ENCODE peak calls at places on chromosome 17, in nine cellular contexts. G, I, K, D, H, U, J, L and F are unnamed samples.

GRCh38 chr17:43818966-43819365 is 14.0 kb downstream of the MPP3 start:
- DNase-seq in G (no peak), I (no peak), H (no peak), J (no peak), U (no peak), L (peak), D (no peak), K (no peak), F (no peak)

GRCh38 chr17:61770043-61770442 is 93.3 kb downstream of the BRIP1 start:
- DNase-seq in I (no peak), J (no peak), G (no peak), U (no peak), D (no peak), H (no peak), K (no peak), L (no peak), F (no peak)

GRCh38 chr17:79952265-79952877 is 83.3 kb downstream of the TBC1D16 start:
- DNase-seq in L (peak), J (no peak), G (no peak), I (no peak), H (no peak), D (no peak), U (no peak), K (no peak), F (no peak)

GRCh38 chr17:74442670-74443515 is 11.0 kb downstream of the GPRC5C start:
- DNase-seq in J (no peak), G (no peak), D (peak), I (no peak), U (no peak), H (peak), K (peak), L (peak), F (peak)

GRCh38 chr17:40607641-40608040 is 40.0 kb downstream of the SMARCE1 start:
- DNase-seq in D (no peak), K (no peak), J (no peak), H (no peak), G (no peak), I (no peak), L (no peak), U (peak), F (no peak)

GRCh38 chr17:62627219-62627903 is at the start of gene MRC2:
- DNase-seq in U (no peak), L (peak), J (no peak), D (no peak), H (peak), G (no peak), I (no peak), K (peak), F (peak)

GRCh38 chr17:11944587-11944986 is 52.7 kb downstream of the ZNF18 start:
- DNase-seq in H (no peak), K (no peak), G (no peak), D (no peak), I (no peak), J (no peak), L (no peak), U (no peak), F (no peak)

GRCh38 chr17:28743243-28744103 is at the start of gene TRAF4:
- DNase-seq in I (peak), J (peak), L (peak), U (peak), K (peak), H (peak), G (peak), D (peak), F (peak)

GRCh38 chr17:58172369-58173071 is 5.7 kb downstream of the OR4D2 start:
- DNase-seq in D (peak), U (peak), L (no peak), K (no peak), H (peak), J (peak), I (no peak), G (no peak), F (peak)

GRCh38 chr17:59277031-59277430 is 54.4 kb upstream of the YPEL2 start:
- DNase-seq in D (no peak), H (no peak), U (no peak), G (no peak), K (no peak), J (no peak), I (no peak), L (no peak), F (no peak)

GRCh38 chr17:74274060-74274702 is at the start of gene DNAI2:
- DNase-seq in D (no peak), I (peak), L (no peak), K (no peak), G (no peak), J (peak), U (peak), H (peak), F (peak)

GRCh38 chr17:78125138-78125913 is 3.2 kb downstream of the TMC6 start:
- DNase-seq in L (peak), I (no peak), D (no peak), G (no peak), J (no peak), K (no peak), U (no peak), H (no peak), F (no peak)

GRCh38 chr17:76968707-76969597 is 100.7 kb downstream of the MGAT5B start:
- DNase-seq in H (peak), G (peak), K (no peak), I (peak), D (peak), L (no peak), U (peak), J (peak), F (peak)

GRCh38 chr17:55421179-55421934 is at the start of gene MMD:
- DNase-seq in L (no peak), I (no peak), J (peak), D (no peak), H (peak), U (peak), K (peak), G (no peak), F (no peak)

GRCh38 chr17:79803997-79804855 is 7.3 kb upstream of the CBX8 start:
- DNase-seq in U (no peak), H (peak), I (no peak), L (no peak), D (no peak), J (no peak), G (no peak), K (no peak), F (peak)

GRCh38 chr17:6669479-6670212 is 18.1 kb downstream of the C17orf100 start:
- DNase-seq in J (no peak), K (no peak), H (no peak), G (no peak), D (no peak), U (no peak), L (no peak), I (no peak), F (peak)

GRCh38 chr17:7479389-7480192 is at the start of gene ZBTB4:
- DNase-seq in U (peak), D (peak), G (peak), K (peak), I (peak), H (peak), J (peak), L (peak), F (peak)

GRCh38 chr17:47188266-47188665 is 829 bp downstream of the CDC27 start:
- DNase-seq in D (no peak), J (no peak), U (no peak), I (no peak), L (no peak), H (peak), K (no peak), G (no peak), F (peak)

GRCh38 chr17:44830359-44831269 is 527 bp upstream of the GJC1 start:
- DNase-seq in L (no peak), U (no peak), J (no peak), K (peak), G (no peak), I (no peak), D (no peak), H (peak), F (peak)

GRCh38 chr17:50721194-50722010 is 2.0 kb downstream of the LUC7L3 start:
- DNase-seq in D (no peak), H (no peak), U (no peak), G (no peak), I (no peak), L (no peak), K (no peak), J (no peak), F (no peak)

GRCh38 chr17:7703584-7704574 is 1.1 kb upstream of the EFNB3 start:
- DNase-seq in J (no peak), U (no peak), G (no peak), I (no peak), H (peak), L (no peak), D (no peak), K (peak), F (peak)

GRCh38 chr17:40035162-40035559 is 19.0 kb downstream of the MED24 start:
- DNase-seq in U (no peak), K (no peak), G (no peak), D (no peak), J (no peak), L (no peak), H (peak), I (no peak), F (peak)

GRCh38 chr17:64296246-64296645 is 33.2 kb upstream of the TEX2 start:
- DNase-seq in D (no peak), K (no peak), L (no peak), I (no peak), G (no peak), H (no peak), J (no peak), U (no peak), F (no peak)

GRCh38 chr17:4409659-4410058 is 24.1 kb upstream of the SPNS3 start:
- DNase-seq in J (no peak), L (no peak), U (no peak), K (no peak), I (no peak), D (no peak), G (no peak), H (no peak), F (no peak)

GRCh38 chr17:27627514-27627913 is 3.5 kb upstream of the LGALS9 start:
- DNase-seq in I (no peak), D (no peak), L (no peak), H (no peak), U (no peak), G (no peak), K (no peak), J (no peak), F (no peak)

GRCh38 chr17:38590988-38591758 is 14.6 kb downstream of the SRCIN1 start:
- DNase-seq in K (peak), I (no peak), G (no peak), J (no peak), D (peak), L (peak), H (no peak), U (no peak), F (no peak)

GRCh38 chr17:17132746-17133145 is 73.4 kb downstream of the PLD6 start:
- DNase-seq in D (no peak), L (peak), U (no peak), K (no peak), G (no peak), J (no peak), H (no peak), I (no peak), F (no peak)

GRCh38 chr17:51258756-51259573 is 884 bp downstream of the MBTD1 start:
- DNase-seq in U (no peak), G (no peak), D (peak), K (peak), I (no peak), H (no peak), J (no peak), L (peak), F (peak)

GRCh38 chr17:30950669-30951399 is 20.0 kb upstream of the RNF135 start:
- DNase-seq in G (no peak), H (no peak), K (peak), I (no peak), L (peak), U (no peak), J (no peak), D (peak), F (no peak)

GRCh38 chr17:43651621-43652480 is 9.9 kb downstream of the MEOX1 start:
- DNase-seq in J (no peak), D (no peak), I (no peak), H (no peak), L (no peak), K (no peak), U (no peak), G (no peak), F (peak)

GRCh38 chr17:34252138-34252889 is 2.8 kb upstream of the CCL2 start:
- DNase-seq in D (no peak), G (no peak), U (no peak), K (peak), I (no peak), J (no peak), L (peak), H (peak), F (peak)

GRCh38 chr17:56431736-56432135 is 161.8 kb upstream of the NOG start:
- DNase-seq in L (no peak), H (peak), J (no peak), U (no peak), D (no peak), K (no peak), I (no peak), G (no peak), F (peak)

GRCh38 chr17:31691251-31691905 is 167.7 kb downstream of the COPRS start:
- DNase-seq in L (no peak), G (no peak), K (no peak), I (no peak), J (no peak), U (no peak), H (no peak), D (no peak), F (peak)

GRCh38 chr17:20141201-20141999 is 132.2 kb downstream of the SPECC1 start:
- DNase-seq in U (no peak), D (no peak), G (no peak), I (no peak), L (no peak), K (no peak), J (no peak), H (peak), F (no peak)

GRCh38 chr17:50918933-50919296 is 52.8 kb upstream of the TOB1 start:
- DNase-seq in I (no peak), U (peak), D (no peak), G (no peak), K (peak), J (no peak), H (no peak), L (no peak), F (no peak)